ENCODE peak calls at places on chromosomes 12 and 14, in eight cellular contexts. H is GM23338, Z is neural progenitor cell, G is HCT116, R is HepG2, Y is fibroblast of lung, F is K562, L is GM23248. D is an unnamed sample.

GRCh38 chr14:104936361-104937155 is 11.9 kb downstream of the PLD4 start:
- DNase-seq in H (no peak), Z (no peak), G (no peak), R (no peak), Y (no peak), F (no peak), L (no peak), D (no peak)

GRCh38 chr14:95533822-95534221 is 1.0 kb upstream of the GLRX5 start:
- DNase-seq in H (peak), Z (peak), G (no peak), R (no peak), Y (no peak), F (no peak), L (peak), D (no peak)

GRCh38 chr12:128810182-128811127 is 13.3 kb downstream of the SLC15A4 start:
- DNase-seq in H (no peak), Z (peak), G (no peak), R (no peak), Y (peak), F (no peak), L (peak), D (no peak)

GRCh38 chr14:52251724-52252123 is 15.8 kb upstream of the PTGDR start:
- DNase-seq in H (peak), Z (peak), G (no peak), R (no peak), Y (no peak), F (no peak), L (no peak), D (no peak)

GRCh38 chr14:102693006-102693755 is 84.1 kb upstream of the TRAF3 start:
- DNase-seq in H (peak), Z (peak), G (no peak), R (peak), Y (no peak), F (no peak), L (no peak), D (peak)

GRCh38 chr12:24222968-24223367 is 273.5 kb upstream of the SOX5 start:
- DNase-seq in H (no peak), Z (no peak), G (no peak), R (no peak), Y (peak), F (no peak), L (peak), D (no peak)

GRCh38 chr14:57747036-57747435 is 118.9 kb downstream of the SLC35F4 start:
- DNase-seq in H (no peak), Z (no peak), G (peak), R (no peak), Y (peak), F (no peak), L (peak), D (no peak)

GRCh38 chr14:65993103-65993502 is 493.1 kb upstream of the CCDC196 start:
- DNase-seq in H (no peak), Z (no peak), G (no peak), R (no peak), Y (no peak), F (no peak), L (no peak), D (no peak)

GRCh38 chr14:94936901-94937321 is 167.0 kb upstream of the GSC start:
- DNase-seq in H (no peak), Z (no peak), G (no peak), R (no peak), Y (no peak), F (no peak), L (no peak), D (peak)

GRCh38 chr14:61269321-61270083 is 11.6 kb downstream of the TMEM30B start:
- DNase-seq in H (peak), Z (peak), G (peak), R (peak), Y (peak), F (peak), L (peak), D (peak)

GRCh38 chr12:113831016-113831415 is 135.1 kb downstream of the RBM19 start:
- DNase-seq in H (no peak), Z (no peak), G (no peak), R (no peak), Y (peak), F (no peak), L (no peak), D (no peak)

GRCh38 chr14:79011091-79011919 is 841.1 kb downstream of the NRXN3 start:
- DNase-seq in H (peak), Z (peak), G (no peak), R (peak), Y (peak), F (peak), L (peak), D (peak)

GRCh38 chr12:92393504-92393903 is 247.9 kb upstream of the BTG1 start:
- DNase-seq in H (no peak), Z (no peak), G (no peak), R (no peak), Y (no peak), F (no peak), L (no peak), D (no peak)

GRCh38 chr14:102822311-102822863 is 45.1 kb downstream of the TRAF3 start:
- DNase-seq in H (no peak), Z (no peak), G (no peak), R (no peak), Y (no peak), F (no peak), L (peak), D (no peak)

GRCh38 chr12:104686196-104686595 is 229.4 kb downstream of the CHST11 start:
- DNase-seq in H (no peak), Z (no peak), G (no peak), R (no peak), Y (peak), F (no peak), L (peak), D (no peak)

GRCh38 chr12:132486576-132486975 is 3.4 kb upstream of the FBRSL1 start:
- DNase-seq in H (no peak), Z (no peak), G (no peak), R (no peak), Y (no peak), F (no peak), L (no peak), D (no peak)

GRCh38 chr12:80183939-80184338 is 84.6 kb downstream of the OTOGL start:
- DNase-seq in H (no peak), Z (no peak), G (no peak), R (no peak), Y (no peak), F (no peak), L (peak), D (no peak)

GRCh38 chr12:40032433-40033259 is 73.2 kb downstream of the SLC2A13 start:
- DNase-seq in H (peak), Z (peak), G (no peak), R (no peak), Y (no peak), F (no peak), L (no peak), D (peak)

GRCh38 chr12:82958966-82959365 is 272.3 kb downstream of the TMTC2 start:
- DNase-seq in H (no peak), Z (no peak), G (no peak), R (no peak), Y (no peak), F (no peak), L (no peak), D (no peak)

GRCh38 chr14:64421166-64421565 is 33.0 kb downstream of the MTHFD1 start:
- DNase-seq in H (no peak), Z (no peak), G (no peak), R (no peak), Y (peak), F (no peak), L (peak), D (no peak)

GRCh38 chr12:68259318-68259940 is 6.0 kb upstream of the IL22 start:
- DNase-seq in H (no peak), Z (no peak), G (no peak), R (no peak), Y (peak), F (no peak), L (peak), D (no peak)

GRCh38 chr12:5210179-5210917 is 166.7 kb downstream of the KCNA5 start:
- DNase-seq in H (no peak), Z (no peak), G (no peak), R (no peak), Y (no peak), F (no peak), L (no peak), D (no peak)

GRCh38 chr14:21428930-21429329 is 27.0 kb downstream of the CHD8 start:
- DNase-seq in H (no peak), Z (no peak), G (no peak), R (no peak), Y (no peak), F (no peak), L (no peak), D (no peak)

GRCh38 chr14:35285168-35285990 is 6.8 kb upstream of the PSMA6 start:
- DNase-seq in H (no peak), Z (no peak), G (no peak), R (no peak), Y (no peak), F (no peak), L (peak), D (no peak)

DNA sequence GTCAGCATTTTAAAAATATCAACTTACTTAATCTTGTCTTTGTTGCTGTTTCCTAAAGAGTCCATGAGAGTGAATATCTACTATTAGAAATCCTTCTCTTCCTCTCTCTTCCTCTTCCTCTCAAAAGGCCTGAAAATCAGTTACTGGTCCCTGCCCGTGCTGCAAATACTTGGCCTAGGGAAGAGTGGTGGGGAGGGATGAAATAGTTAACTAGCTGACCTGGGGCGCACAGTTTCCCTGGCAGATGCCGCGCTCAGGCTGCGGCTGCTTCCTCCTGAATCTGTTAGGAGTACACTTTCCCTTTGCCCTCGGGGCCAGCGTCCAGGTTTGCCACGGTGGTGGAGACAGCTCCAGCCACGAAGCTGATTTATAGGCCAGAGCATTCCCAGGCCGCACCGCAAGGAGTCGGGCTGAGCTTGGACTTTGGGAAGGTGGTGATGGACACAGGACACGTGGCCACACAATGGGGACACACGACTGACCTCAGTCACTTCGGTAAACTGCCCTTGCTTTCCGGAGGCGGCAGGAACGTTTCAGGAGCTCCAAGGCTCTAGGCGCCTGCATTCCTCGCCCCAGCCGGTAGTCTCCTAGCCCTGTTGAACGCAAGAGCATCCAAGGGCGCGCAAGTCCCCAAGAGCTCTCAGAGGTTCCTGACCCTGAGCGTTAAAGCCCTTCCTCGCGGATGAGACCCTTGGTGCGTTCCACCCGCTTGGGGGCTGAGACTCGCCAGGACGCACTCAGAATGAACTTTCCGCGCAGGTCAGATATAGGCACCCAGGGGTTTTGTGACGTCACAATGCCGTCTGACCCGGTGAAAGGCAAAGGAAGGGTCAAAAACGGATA is 7.1 kb upstream of the ASCL1 start:
- DNase-seq in H (peak), Z (peak), G (no peak), R (peak), Y (no peak), F (no peak), L (peak), D (peak)
- TF ChIP-seq EZH2 in H (peak), Z (peak), G (no peak), R (no peak), Y (no peak), F (no peak), L (no peak), D (peak)

GRCh38 chr12:3073438-3074255 is 3.5 kb upstream of the TSPAN9 start:
- DNase-seq in H (peak), Z (peak), G (peak), R (peak), Y (peak), F (peak), L (peak), D (peak)
- H2AFZ ChIP-seq in H (no peak), Z (no peak), G (peak), R (no peak), Y (no peak), F (no peak), L (no peak), D (no peak)

GRCh38 chr12:29782285-29782820 is 1.4 kb downstream of the TMTC1 start:
- DNase-seq in H (peak), Z (peak), G (no peak), R (no peak), Y (peak), F (no peak), L (peak), D (peak)

GRCh38 chr12:29782821-29783772 is 645 bp downstream of the TMTC1 start:
- DNase-seq in H (peak), Z (peak), G (no peak), R (no peak), Y (peak), F (no peak), L (peak), D (peak)

GRCh38 chr12:29781705-29782266 is 2.0 kb downstream of the TMTC1 start:
- DNase-seq in H (no peak), Z (no peak), G (no peak), R (no peak), Y (no peak), F (no peak), L (no peak), D (no peak)

GRCh38 chr12:29781176-29781575 is 2.6 kb downstream of the TMTC1 start:
- DNase-seq in H (no peak), Z (no peak), G (no peak), R (no peak), Y (no peak), F (no peak), L (no peak), D (no peak)

DNA sequence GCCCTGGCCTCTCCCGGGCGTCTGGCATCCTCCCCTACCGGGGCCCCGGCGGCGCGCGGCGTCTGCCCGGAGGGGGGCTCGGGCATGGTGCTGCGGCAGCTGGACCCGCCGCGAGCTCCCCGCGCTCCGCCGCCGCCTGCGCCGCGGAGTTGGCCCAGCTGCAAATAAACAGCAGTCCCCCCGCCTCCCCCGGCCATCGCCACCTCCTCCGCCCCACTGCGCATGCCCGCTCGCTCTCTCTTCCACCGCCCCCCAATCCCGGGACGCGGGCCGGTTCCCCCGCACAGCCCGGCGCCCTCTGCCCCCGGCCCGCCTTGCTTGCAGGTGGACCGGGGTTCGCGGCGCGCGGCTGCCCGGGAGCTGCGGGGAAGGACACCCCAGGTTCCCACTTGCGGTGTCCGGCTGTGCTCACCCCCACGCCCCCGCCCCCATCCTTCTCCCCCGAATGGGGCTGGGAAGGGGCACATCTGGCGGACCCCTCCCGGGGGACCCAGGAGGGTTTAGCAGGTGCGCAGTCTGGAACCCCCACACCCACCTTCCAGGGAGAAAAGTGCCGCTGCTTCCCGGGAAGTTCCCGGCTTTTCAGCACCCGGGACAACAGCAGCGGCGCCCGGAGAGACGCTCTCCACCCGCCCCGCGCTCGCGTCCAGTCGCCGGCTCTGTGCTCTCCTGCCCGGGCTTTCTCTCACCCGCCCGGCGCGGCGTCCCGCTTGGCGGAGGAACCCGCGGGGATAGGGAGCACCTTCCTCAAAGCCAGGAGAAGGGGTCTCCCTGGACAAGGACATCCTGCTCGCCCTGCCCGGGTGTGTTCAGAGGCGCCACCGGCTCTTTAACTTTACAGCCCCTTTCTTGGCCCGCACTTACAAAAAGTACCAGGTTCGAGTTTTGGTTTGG is at the start of gene TMTC1:
- DNase-seq in H (peak), Z (peak), G (no peak), R (no peak), Y (peak), F (no peak), L (peak), D (peak)
- TF ChIP-seq EZH2 in H (no peak), Z (peak), G (no peak), R (peak), Y (no peak), F (no peak), L (no peak), D (peak)

GRCh38 chr12:51183816-51184215 is 10.9 kb upstream of the TFCP2 start:
- DNase-seq in H (peak), Z (no peak), G (no peak), R (no peak), Y (peak), F (peak), L (peak), D (peak)
- H2AFZ ChIP-seq in H (peak), Z (no peak), G (no peak), R (no peak), Y (no peak), F (no peak), L (no peak), D (no peak)

DNA sequence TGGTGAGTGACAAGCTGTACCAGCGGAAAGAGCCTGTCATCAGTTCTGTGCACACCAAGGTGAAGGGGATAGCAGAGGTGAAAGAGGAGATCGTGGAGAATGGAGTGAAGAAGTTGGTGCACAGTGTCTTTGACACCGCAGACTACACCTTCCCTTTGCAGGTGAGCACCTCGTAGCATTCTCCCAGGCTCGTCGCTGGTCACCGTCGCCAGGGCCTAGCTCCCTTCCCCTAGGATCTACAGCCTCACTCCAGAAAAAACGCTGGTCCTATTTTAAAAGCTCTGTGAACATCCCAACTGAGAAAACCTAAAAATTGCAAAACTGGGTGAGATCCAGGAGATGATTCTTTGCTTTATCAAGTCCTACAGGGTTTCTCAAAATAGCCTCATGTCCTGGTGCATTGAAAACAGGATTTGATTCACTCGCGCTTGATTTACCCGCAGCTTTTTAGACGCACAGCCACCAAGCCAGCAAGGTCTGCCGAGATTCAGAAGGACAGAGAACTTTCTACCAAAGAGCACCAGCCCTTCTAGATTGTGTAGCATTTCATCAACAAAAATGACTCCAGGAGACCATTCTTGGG is 22.2 kb downstream of the P2RX7 start:
- DNase-seq in H (no peak), Z (no peak), G (no peak), R (no peak), Y (no peak), F (no peak), L (no peak), D (no peak)
- TF ChIP-seq EZH2 in H (no peak), Z (no peak), G (no peak), R (no peak), Y (no peak), F (no peak), L (no peak), D (no peak)

DNA sequence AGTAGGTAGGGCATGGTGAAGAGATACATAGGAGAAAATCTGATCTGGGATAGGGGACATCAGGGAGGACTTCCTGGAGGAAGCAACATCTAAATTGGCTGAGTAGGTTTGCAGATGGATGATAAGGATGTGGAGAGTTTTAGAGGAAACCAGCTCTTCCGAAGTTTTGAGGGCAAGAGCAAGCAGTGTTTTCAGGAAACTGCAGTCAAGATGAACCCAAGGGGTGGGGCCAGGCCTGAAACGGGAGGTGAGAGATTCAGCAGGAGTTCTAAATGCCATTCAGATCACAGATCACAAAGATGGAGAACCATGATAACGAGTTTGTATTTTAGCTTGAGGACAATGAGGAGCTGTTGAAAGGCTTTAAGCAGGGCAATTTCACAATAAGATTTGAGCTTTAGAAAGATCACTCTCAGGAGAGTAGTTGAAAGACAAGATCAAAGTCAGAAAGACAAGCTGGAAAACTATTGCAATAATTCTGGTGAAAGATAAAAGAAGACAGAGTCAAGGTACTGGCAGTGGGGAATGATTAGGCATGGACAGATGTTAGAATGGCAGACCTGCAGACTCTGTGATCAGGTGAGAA is 70.1 kb upstream of the PLXNC1 start:
- DNase-seq in H (no peak), Z (no peak), G (no peak), R (peak), Y (no peak), F (no peak), L (no peak), D (no peak)
- H2AFZ ChIP-seq in H (no peak), Z (no peak), G (no peak), R (no peak), Y (no peak), F (no peak), L (no peak), D (no peak)

DNA sequence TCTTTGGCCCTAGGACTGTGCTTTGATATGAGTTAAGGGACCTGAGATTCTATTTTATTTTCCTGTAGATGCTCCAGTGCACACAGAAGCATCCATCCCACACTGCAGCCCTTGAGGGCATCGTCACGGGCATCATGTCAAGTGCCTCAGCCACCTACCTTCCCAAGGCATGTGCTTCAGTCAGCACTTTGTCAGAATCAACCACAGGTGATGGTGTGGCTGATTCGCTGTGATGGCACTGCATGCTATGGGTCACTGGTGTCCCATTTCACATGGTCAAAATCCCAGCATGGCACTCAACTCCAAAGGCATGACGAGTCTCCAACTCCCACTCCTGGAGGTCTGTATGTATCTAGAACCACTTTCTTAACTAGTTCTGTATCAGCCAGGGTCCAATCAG is 100.8 kb downstream of the AACS start:
- DNase-seq in H (no peak), Z (no peak), G (no peak), R (no peak), Y (no peak), F (no peak), L (no peak), D (no peak)
- TF ChIP-seq EZH2 in H (no peak), Z (no peak), G (no peak), R (no peak), Y (no peak), F (no peak), L (no peak), D (no peak)

GRCh38 chr14:100544506-100545141 is 42.6 kb downstream of the BEGAIN start:
- DNase-seq in H (no peak), Z (no peak), G (no peak), R (no peak), Y (no peak), F (peak), L (no peak), D (no peak)

GRCh38 chr14:100545359-100545758 is 41.9 kb downstream of the BEGAIN start:
- DNase-seq in H (no peak), Z (no peak), G (no peak), R (no peak), Y (no peak), F (no peak), L (no peak), D (no peak)

GRCh38 chr14:100548295-100548655 is 38.9 kb downstream of the BEGAIN start:
- DNase-seq in H (no peak), Z (no peak), G (no peak), R (no peak), Y (no peak), F (no peak), L (no peak), D (no peak)

GRCh38 chr14:100547633-100548294 is 39.5 kb downstream of the BEGAIN start:
- DNase-seq in H (no peak), Z (no peak), G (peak), R (no peak), Y (peak), F (no peak), L (peak), D (no peak)

GRCh38 chr14:100546051-100546443 is 41.2 kb downstream of the BEGAIN start:
- DNase-seq in H (no peak), Z (no peak), G (no peak), R (no peak), Y (no peak), F (peak), L (no peak), D (no peak)
- H2AFZ ChIP-seq in H (no peak), Z (no peak), G (peak), R (no peak), Y (peak), F (peak), L (no peak), D (no peak)

D was measured in hepatocyte.